ENCODE peak calls at places on chromosomes 6 and 20, in six cellular contexts. N is K562, R is WTC11, Y is GM23338, X is HepG2, C is H1. H is an unnamed sample.

GRCh38 chr6:143647712-143648111 is 30.1 kb upstream of the PHACTR2 start:
- DNase-seq in Y (peak), C (no peak), X (no peak), R (peak), N (no peak), H (no peak)

GRCh38 chr6:87200469-87201174 is 45.3 kb downstream of the ZNF292 start:
- DNase-seq in N (no peak), X (no peak), Y (no peak), R (no peak), C (no peak), H (no peak)

GRCh38 chr20:47677314-47678129 is 107.8 kb downstream of the SULF2 start:
- DNase-seq in R (peak), N (peak), Y (peak), C (peak), X (peak), H (no peak)

GRCh38 chr6:26543953-26544352 is 5.8 kb downstream of the HMGN4 start:
- DNase-seq in Y (no peak), X (peak), R (no peak), C (no peak), N (peak), H (no peak)

GRCh38 chr6:836276-836853 is 143.4 kb upstream of the EXOC2 start:
- DNase-seq in C (no peak), Y (no peak), N (no peak), X (no peak), R (no peak), H (no peak)

GRCh38 chr6:141464490-141464889 is 668.2 kb upstream of the GJE1 start:
- DNase-seq in R (no peak), Y (no peak), X (no peak), C (no peak), N (no peak), H (no peak)

GRCh38 chr6:76533661-76534060 is 461.2 kb upstream of the IMPG1 start:
- DNase-seq in Y (no peak), R (no peak), C (no peak), N (no peak), X (no peak), H (no peak)

GRCh38 chr6:157274471-157275226 is 48.7 kb downstream of the TMEM242 start:
- DNase-seq in C (peak), N (peak), X (peak), Y (peak), R (peak), H (peak)

GRCh38 chr20:41748051-41748450 is 129.9 kb upstream of the CHD6 start:
- DNase-seq in X (no peak), Y (no peak), N (no peak), C (no peak), R (peak), H (no peak)

GRCh38 chr20:58010186-58010585 is 218.3 kb downstream of the ANKRD60 start:
- DNase-seq in R (no peak), X (no peak), C (no peak), N (no peak), Y (no peak), H (no peak)

GRCh38 chr6:52728394-52728793 is 34.9 kb downstream of the GSTA2 start:
- DNase-seq in N (no peak), X (no peak), R (no peak), Y (no peak), C (no peak), H (no peak)

GRCh38 chr6:105760746-105761145 is 325.4 kb upstream of the PRDM1 start:
- DNase-seq in N (no peak), C (no peak), Y (no peak), X (no peak), R (no peak), H (no peak)

GRCh38 chr6:38113810-38114577 is 294.5 kb downstream of the ZFAND3 start:
- DNase-seq in X (no peak), N (no peak), C (no peak), R (no peak), Y (no peak), H (no peak)

GRCh38 chr6:164243012-164243610 is 828.6 kb downstream of the QKI start:
- DNase-seq in Y (no peak), N (no peak), C (no peak), R (no peak), X (no peak), H (no peak)

GRCh38 chr20:40463171-40463570 is 225.9 kb downstream of the MAFB start:
- DNase-seq in C (no peak), X (no peak), N (no peak), R (no peak), Y (no peak), H (no peak)

GRCh38 chr6:8243462-8243861 is 141.1 kb upstream of the EEF1E1 start:
- DNase-seq in R (no peak), Y (no peak), C (no peak), N (no peak), X (no peak), H (no peak)

GRCh38 chr20:4069741-4070140 is 54.4 kb upstream of the RNF24 start:
- DNase-seq in R (no peak), C (no peak), N (no peak), X (no peak), Y (no peak), H (no peak)
- TF ChIP-seq CREB1 in R (no peak), C (no peak), N (no peak), X (no peak), Y (no peak), H (no peak)

DNA sequence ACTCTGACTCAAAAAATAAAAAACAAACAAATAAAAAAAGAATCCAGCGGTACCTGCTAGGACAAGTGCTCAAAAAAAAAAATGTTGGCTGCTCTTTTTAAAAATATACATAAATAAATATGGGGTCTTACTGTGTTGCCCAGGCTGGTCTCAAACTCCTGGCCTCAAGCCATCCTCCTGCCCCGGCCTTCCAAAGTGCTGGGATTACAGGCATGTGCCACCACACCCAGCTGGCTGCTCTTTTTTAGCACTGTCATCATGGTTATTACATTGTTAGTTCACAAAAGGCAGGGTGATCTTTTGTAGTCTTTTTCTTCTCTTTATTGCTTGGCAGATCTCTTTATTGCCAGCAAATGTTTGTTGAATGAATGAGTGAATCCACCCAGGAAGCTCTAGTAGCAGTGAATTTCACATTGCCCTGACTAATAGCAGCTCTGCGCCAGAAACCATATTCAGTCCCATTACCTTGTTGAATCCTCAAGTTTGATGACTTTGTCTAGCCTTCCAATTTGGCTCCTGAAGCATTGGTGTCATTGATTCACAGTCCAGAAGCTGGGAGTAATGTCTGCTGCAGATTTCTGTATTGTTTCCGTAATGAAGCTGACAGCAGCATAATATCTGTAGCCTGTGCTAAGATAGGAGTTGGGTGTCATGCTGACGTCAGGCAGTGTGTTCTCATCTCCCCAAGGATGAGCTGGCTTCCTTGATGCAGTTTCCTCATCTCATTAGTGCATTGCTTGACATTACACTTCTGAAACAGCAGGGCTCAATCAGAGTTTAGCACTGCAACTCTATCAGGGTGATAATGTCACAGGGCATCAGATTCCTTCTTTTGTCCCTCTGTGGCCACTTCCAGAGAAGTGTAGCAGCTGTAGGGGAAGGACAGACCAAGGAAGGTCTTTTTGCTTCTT is 84.9 kb upstream of the TGM3 start:
- DNase-seq in Y (peak), R (no peak), N (no peak), C (no peak), X (no peak), H (no peak)
- TF ChIP-seq CREB1 in Y (no peak), R (no peak), N (no peak), C (no peak), X (no peak), H (no peak)

GRCh38 chr6:165676435-165677068 is 13.5 kb upstream of the PDE10A start:
- DNase-seq in C (no peak), X (no peak), Y (no peak), R (peak), N (no peak), H (no peak)
- TF ChIP-seq CREB1 in C (no peak), X (no peak), Y (no peak), R (no peak), N (no peak), H (no peak)

GRCh38 chr6:6538301-6538700 is 50.2 kb upstream of the LY86 start:
- DNase-seq in C (no peak), Y (no peak), N (no peak), X (no peak), R (no peak), H (no peak)

GRCh38 chr6:6543181-6543879 is 45.2 kb upstream of the LY86 start:
- DNase-seq in R (no peak), N (no peak), Y (no peak), X (no peak), C (no peak), H (peak)

GRCh38 chr6:6545616-6546317 is 42.8 kb upstream of the LY86 start:
- DNase-seq in Y (no peak), R (no peak), X (no peak), C (no peak), N (no peak), H (no peak)

GRCh38 chr6:6546318-6547110 is 42.0 kb upstream of the LY86 start:
- DNase-seq in N (no peak), R (peak), X (no peak), Y (peak), C (no peak), H (no peak)

GRCh38 chr6:6542357-6542756 is 46.2 kb upstream of the LY86 start:
- DNase-seq in R (no peak), Y (no peak), C (no peak), X (no peak), N (no peak), H (no peak)
- TF ChIP-seq CREB1 in R (no peak), Y (no peak), C (no peak), X (no peak), N (no peak), H (no peak)

DNA sequence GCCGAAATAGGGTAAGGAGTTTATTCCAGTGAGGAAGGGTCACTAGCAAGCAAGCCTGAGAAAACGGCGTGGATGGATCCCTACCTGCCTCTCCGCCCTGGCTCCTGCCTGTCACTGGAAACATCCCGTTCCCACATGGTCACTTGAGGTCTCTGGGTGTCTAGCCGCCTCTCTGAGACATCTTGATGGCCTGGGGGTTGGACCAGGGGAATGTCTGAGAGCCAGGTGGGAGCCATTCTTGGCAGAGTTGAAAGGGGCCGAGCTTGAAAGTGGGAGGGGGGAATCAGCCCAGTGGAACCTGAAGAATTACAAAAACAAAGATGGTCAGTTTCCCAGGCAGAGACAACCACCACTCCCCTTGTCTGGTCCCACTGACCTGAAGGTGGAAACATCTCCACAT is 955 bp downstream of the CCHCR1 start:
- DNase-seq in R (no peak), X (no peak), C (no peak), Y (no peak), N (no peak), H (no peak)
- TF ChIP-seq CREB1 in R (no peak), X (no peak), C (no peak), Y (no peak), N (no peak), H (no peak)

GRCh38 chr20:60116128-60116909 is 158.1 kb downstream of the CDH26 start:
- DNase-seq in X (no peak), R (peak), Y (no peak), N (peak), C (no peak), H (no peak)

GRCh38 chr20:60115452-60115851 is 157.2 kb downstream of the CDH26 start:
- DNase-seq in C (no peak), R (no peak), X (no peak), Y (no peak), N (no peak), H (no peak)

GRCh38 chr20:60117040-60117439 is 158.8 kb downstream of the CDH26 start:
- DNase-seq in X (no peak), Y (no peak), C (no peak), N (no peak), R (no peak), H (no peak)

GRCh38 chr20:60113771-60114170 is 155.5 kb downstream of the CDH26 start:
- DNase-seq in N (no peak), C (no peak), X (no peak), Y (no peak), R (no peak), H (no peak)

GRCh38 chr20:60113024-60113724 is 155.0 kb downstream of the CDH26 start:
- DNase-seq in Y (no peak), X (no peak), C (no peak), N (no peak), R (no peak), H (no peak)
- TF ChIP-seq CREB1 in Y (no peak), X (no peak), C (no peak), N (no peak), R (no peak), H (no peak)

DNA sequence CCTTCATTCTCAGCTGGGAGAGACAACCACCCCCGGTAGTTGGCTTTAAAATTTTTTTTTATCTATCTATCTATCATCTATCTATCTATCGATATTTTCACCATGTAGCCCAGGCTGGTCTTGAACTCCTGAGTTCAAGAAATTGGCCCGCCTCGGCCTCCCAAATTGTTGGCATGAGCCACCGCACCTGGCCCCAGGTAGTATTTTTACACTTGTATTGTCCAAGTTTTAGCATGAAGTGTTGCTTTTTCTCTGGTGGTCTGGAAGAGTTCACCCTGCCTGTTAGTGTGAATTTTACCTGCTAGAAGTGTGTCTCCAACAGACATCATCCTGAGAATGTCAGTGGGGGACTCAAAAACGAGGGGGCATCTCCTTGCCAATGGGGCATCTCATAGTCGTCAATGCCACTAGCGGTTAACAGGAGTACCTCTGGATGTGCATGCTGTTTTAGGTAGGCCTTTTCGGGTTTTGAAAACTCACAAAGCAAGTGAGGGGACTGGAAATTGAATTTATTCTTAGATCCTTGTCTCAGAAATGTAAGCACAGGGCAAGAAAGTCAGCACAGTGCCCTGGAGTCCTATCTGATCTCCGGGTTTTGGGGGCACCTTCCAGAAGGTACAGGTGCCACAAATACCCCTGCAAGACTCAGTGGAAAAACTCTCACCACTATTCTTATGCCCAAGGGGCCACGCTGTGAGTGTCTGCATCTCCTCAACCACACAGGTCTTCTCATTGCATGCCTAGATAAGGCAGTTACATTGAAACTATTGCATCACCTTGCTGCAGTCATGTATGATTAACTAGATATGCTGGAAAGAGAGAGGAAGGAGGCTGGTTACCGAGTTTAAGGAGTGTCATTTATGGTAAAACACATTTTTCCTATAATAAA is 37.1 kb downstream of the TNFAIP3 start:
- DNase-seq in Y (no peak), C (no peak), N (peak), R (no peak), X (peak), H (no peak)
- TF ChIP-seq CREB1 in Y (no peak), C (no peak), N (peak), R (no peak), X (no peak), H (peak)

DNA sequence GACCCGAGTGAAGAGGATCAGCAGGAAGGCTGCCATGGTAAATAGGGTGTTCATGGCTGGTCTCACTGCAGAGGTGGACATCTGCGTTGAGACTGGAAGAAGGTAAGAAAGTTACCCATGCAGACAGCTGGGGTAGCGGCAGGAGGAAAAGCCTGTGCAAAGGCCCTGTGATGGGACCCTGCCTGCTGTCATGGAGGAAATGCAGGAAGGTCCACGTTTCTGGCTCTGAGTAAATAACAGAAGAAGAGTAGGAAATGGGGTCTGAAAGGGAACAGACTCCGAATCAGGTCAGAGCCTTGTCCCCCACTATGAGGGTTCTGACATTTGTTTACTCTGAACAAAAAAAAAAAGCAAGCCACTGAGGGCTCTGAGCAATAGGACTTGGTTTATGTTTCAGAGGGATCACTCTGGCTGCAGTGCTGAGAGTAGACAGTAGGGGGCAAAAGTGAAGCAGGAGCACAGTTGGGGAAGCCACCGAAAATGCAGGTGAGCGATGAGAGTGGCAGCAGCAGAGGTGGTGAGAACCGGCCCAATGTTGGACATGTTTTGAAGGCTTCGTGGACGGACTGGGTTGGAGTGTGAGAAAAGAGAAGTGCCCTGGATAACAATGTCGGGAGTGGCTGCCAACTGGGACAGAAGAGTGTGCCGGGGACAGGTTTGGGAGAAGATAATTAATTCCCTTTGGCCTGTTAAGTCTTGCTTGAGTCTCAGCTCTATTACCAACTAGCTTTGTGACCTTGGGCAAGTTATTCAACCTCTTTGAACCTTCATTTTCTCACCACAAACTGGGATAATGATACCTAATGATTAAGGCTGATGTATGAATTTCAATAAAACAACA is 57.9 kb upstream of the MAP7 start:
- DNase-seq in X (peak), R (peak), Y (peak), C (no peak), N (peak), H (peak)
- TF ChIP-seq CREB1 in X (no peak), R (no peak), Y (no peak), C (peak), N (no peak), H (no peak)

DNA sequence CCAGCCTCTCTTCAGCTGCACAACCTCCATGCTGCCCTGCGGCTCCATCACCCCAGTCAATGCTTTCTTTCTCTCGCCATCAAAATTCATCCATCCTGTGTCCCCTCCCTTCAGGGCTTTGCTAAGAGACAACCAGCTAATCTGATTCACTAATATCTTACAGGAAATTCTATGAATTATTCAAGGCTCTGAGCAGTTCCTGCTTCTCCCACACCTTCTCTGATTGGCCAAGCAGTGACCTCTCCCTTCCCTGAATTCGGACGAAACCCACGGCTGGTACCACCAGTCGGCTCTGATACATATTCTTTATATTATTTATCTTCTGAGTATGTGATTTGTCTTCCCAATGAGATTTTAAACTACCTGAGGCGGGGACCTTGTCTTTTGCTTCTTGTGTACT is 13.9 kb downstream of the ITPR3 start:
- DNase-seq in R (no peak), N (no peak), Y (no peak), X (no peak), C (no peak), H (no peak)
- TF ChIP-seq CREB1 in R (no peak), N (no peak), Y (no peak), X (no peak), C (no peak), H (no peak)

H was measured in GM12878.